ENCODE peak calls at places on chromosomes 2 and 18, in six cellular contexts. E is kidney epithelial cell; G is CD4-positive, CD25-positive, alpha-beta regulatory T cell; J is osteoblast; C is cardiac fibroblast; S is NT2/D1. H is an unnamed sample.

GRCh38 chr2:17918789-17919188 is 40.3 kb downstream of the KCNS3 start:
- DNase-seq in E (no peak), G (no peak), J (no peak), C (no peak), S (peak; percentile 15), H (peak; percentile 62)

GRCh38 chr18:39841133-39842041 is 2113.6 kb upstream of the PIK3C3 start:
- DNase-seq in E (peak; percentile 38), G (no peak), J (peak; percentile 6), C (peak; percentile 84), S (peak; percentile 6), H (peak; percentile 74)

GRCh38 chr18:22591231-22591630 is 173.5 kb upstream of the CTAGE1 start:
- DNase-seq in E (no peak), G (no peak), J (no peak), C (peak; percentile 87), S (no peak), H (no peak)

GRCh38 chr2:148552675-148553331 is 91.7 kb upstream of the EPC2 start:
- DNase-seq in E (no peak), G (no peak), J (peak; percentile 78), C (no peak), S (no peak), H (no peak)

GRCh38 chr18:36947820-36948348 is 119.0 kb downstream of the KIAA1328 start:
- DNase-seq in E (no peak), G (no peak), J (no peak), C (no peak), S (peak; percentile 75), H (peak; percentile 7)

GRCh38 chr2:73699437-73699836 is 37.7 kb downstream of the TPRKB start:
- DNase-seq in E (no peak), G (no peak), J (no peak), C (no peak), S (no peak), H (no peak)

GRCh38 chr2:103860016-103860415 is 993.9 kb upstream of the POU3F3 start:
- DNase-seq in E (no peak), G (no peak), J (no peak), C (no peak), S (no peak), H (no peak)

GRCh38 chr18:50558948-50559749 is 738 bp upstream of the MAPK4 start:
- DNase-seq in E (no peak), G (no peak), J (no peak), C (no peak), S (no peak), H (no peak)

GRCh38 chr2:210158236-210158635 is 13.0 kb downstream of the KANSL1L start:
- DNase-seq in E (no peak), G (no peak), J (no peak), C (no peak), S (no peak), H (no peak)

GRCh38 chr2:167832840-167833239 is 414.6 kb downstream of the STK39 start:
- DNase-seq in E (no peak), G (no peak), J (no peak), C (no peak), S (no peak), H (no peak)

GRCh38 chr2:184566716-184567115 is 31.6 kb upstream of the ZNF804A start:
- DNase-seq in E (no peak), G (no peak), J (no peak), C (no peak), S (no peak), H (no peak)

GRCh38 chr2:42927334-42928160 is 135.2 kb upstream of the HAAO start:
- DNase-seq in E (no peak), G (no peak), J (no peak), C (no peak), S (no peak), H (no peak)

GRCh38 chr18:22844184-22844583 is 88.9 kb upstream of the RBBP8 start:
- DNase-seq in E (no peak), G (no peak), J (no peak), C (peak; percentile 3), S (no peak), H (no peak)

GRCh38 chr2:121018136-121019057 is 266.6 kb downstream of the TFCP2L1 start:
- DNase-seq in E (peak; percentile 2), G (no peak), J (no peak), C (peak; percentile 61), S (no peak), H (peak; percentile 93)

GRCh38 chr18:39773656-39774055 is 2181.4 kb upstream of the PIK3C3 start:
- DNase-seq in E (no peak), G (no peak), J (no peak), C (no peak), S (no peak), H (no peak)

DNA sequence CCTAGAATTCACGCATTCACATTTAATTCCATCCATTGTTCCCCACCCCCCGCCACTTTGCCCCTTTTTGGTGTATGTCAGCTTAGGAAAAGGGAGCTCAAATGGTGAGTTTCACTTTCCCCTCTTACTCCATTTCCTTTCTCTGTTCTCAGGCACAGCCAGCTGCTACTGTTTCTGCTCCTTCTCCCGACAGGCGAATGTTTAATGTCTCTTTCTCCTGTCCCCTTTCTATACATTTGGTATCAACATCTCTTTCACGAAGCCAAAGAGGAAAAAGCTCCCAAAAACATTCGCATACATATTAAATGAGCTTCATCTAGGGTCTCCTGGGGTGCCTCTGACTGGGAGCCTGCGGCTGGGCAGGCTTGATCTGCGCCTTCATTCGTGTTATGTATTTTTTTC is 124.2 kb upstream of the SATB2 start:
- DNase-seq in E (no peak), G (no peak), J (no peak), C (peak; percentile 24), S (no peak), H (no peak)
- H3K4me3 ChIP-seq in E (no peak overlapping the region), G (no peak overlapping the region), J (peak overlapping the region; percentile 71), C (no peak overlapping the region), S (no peak overlapping the region), H (no peak overlapping the region)

DNA sequence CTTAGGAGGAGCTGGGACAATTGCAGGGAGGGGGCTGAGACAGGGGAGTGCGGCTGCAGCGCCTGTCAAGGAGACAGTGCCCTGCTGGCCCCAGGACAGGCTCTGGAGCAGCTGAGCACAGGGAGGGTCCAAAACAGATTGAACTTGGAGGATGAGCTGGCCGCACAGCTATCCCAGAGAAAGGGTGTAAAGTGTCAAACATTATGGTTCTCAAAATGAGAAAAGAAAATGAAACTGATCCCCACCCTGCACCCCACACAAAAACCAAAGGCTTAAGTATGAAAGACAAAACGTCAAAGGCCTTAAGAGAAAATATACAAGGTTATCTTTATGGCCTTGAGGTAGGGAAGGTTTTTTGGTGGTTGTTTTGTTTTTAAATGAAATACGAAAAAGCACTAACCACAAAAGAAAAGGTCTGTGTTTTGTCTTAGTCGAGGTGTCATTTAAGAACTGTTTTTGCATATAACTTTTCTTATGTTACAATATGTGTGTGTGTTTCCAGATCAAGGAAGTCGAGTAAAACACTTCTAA is 111.8 kb downstream of the HDAC4 start:
- DNase-seq in E (no peak), G (no peak), J (peak; percentile 74), C (no peak), S (no peak), H (no peak)
- H3K4me3 ChIP-seq in E (no peak overlapping the region), G (peak overlapping the region; percentile 61), J (no peak overlapping the region), C (no peak overlapping the region), S (no peak overlapping the region), H (no peak overlapping the region)

GRCh38 chr2:205686231-205687017 is 4.1 kb downstream of the NRP2 start:
- DNase-seq in E (no peak), G (no peak), J (peak; percentile 79), C (peak; percentile 31), S (no peak), H (peak; percentile 71)
- H3K4me3 ChIP-seq in E (peak overlapping the region; percentile 72), G (no peak overlapping the region), J (peak overlapping the region; percentile 84), C (peak overlapping the region; percentile 62), S (no peak overlapping the region), H (peak overlapping the region; percentile 81)

GRCh38 chr2:63055510-63056308 is 5.1 kb downstream of the OTX1 start:
- DNase-seq in E (no peak), G (no peak), J (peak; percentile 86), C (no peak), S (no peak), H (peak; percentile 69)
- H3K4me3 ChIP-seq in E (no peak overlapping the region), G (no peak overlapping the region), J (peak overlapping the region; percentile 3), C (peak overlapping the region; percentile 11), S (peak overlapping the region; percentile 47), H (peak overlapping the region; percentile 25)